ENCODE peak calls at places on chromosomes 7 and 10, in six cellular contexts. V is prostate gland; K is CD8-positive, alpha-beta memory T cell; S is RWPE1; M is OCI-LY7; L is left lung. W is an unnamed sample.

GRCh38 chr10:95266674-95267095 is 24.1 kb downstream of the PDLIM1 start:
- DNase-seq in M (peak; percentile 23), V (no peak), K (no peak), L (no peak), S (peak; percentile 97), W (no peak)

GRCh38 chr10:69716711-69717560 is 84.8 kb upstream of the COL13A1 start:
- DNase-seq in L (no peak), K (peak; percentile 19), V (peak; percentile 59), S (peak; percentile 84), M (peak; percentile 59), W (peak; percentile 66)

GRCh38 chr7:101622609-101623178 is 6.4 kb downstream of the MYL10 start:
- DNase-seq in M (no peak), K (no peak), V (no peak), L (no peak), S (no peak), W (no peak)

GRCh38 chr7:101733713-101734475 is 83.5 kb upstream of the CUX1 start:
- DNase-seq in S (no peak), M (no peak), L (peak; percentile 86), K (no peak), V (no peak), W (peak; percentile 53)

GRCh38 chr10:6314620-6315205 is 112.0 kb downstream of the PFKFB3 start:
- DNase-seq in K (no peak), S (no peak), V (no peak), M (no peak), L (no peak), W (peak; percentile 19)

GRCh38 chr10:3137958-3138726 is 34.4 kb downstream of the PITRM1 start:
- DNase-seq in L (no peak), K (no peak), S (no peak), V (no peak), M (no peak), W (no peak)

GRCh38 chr10:79292789-79293746 is 54.2 kb upstream of the PPIF start:
- DNase-seq in K (no peak), S (peak; percentile 36), V (no peak), L (peak; percentile 89), M (peak; percentile 40), W (no peak)

GRCh38 chr10:99203310-99203709 is 32.3 kb downstream of the HPSE2 start:
- DNase-seq in M (no peak), S (no peak), K (no peak), V (no peak), L (no peak), W (no peak)

GRCh38 chr7:27148776-27149641 is 1.4 kb upstream of the HOXA6 start:
- DNase-seq in L (peak; percentile 71), M (no peak), S (no peak), K (no peak), V (no peak), W (peak; percentile 57)

GRCh38 chr7:150721970-150722373 is 5.6 kb downstream of the GIMAP1 start:
- DNase-seq in L (no peak), K (no peak), V (no peak), S (no peak), M (no peak), W (no peak)

GRCh38 chr7:80481196-80481884 is 30.5 kb downstream of the GNAT3 start:
- DNase-seq in K (no peak), L (no peak), S (peak; percentile 46), V (no peak), M (no peak), W (no peak)

GRCh38 chr10:44921061-44921460 is 9.9 kb downstream of the TMEM72 start:
- DNase-seq in L (no peak), K (no peak), S (no peak), V (no peak), M (no peak), W (no peak)

GRCh38 chr7:79529896-79530235 is 76.4 kb upstream of the MAGI2 start:
- DNase-seq in V (no peak), L (no peak), S (no peak), M (no peak), K (no peak), W (no peak)

GRCh38 chr7:121305109-121305508 is 23.7 kb upstream of the WNT16 start:
- DNase-seq in S (no peak), M (no peak), V (no peak), K (no peak), L (no peak), W (no peak)

GRCh38 chr7:115015619-115016018 is 93.7 kb downstream of the MDFIC start:
- DNase-seq in M (no peak), V (no peak), S (no peak), L (no peak), K (no peak), W (peak; percentile 18)

GRCh38 chr10:116802876-116803275 is 46.4 kb upstream of the ENO4 start:
- DNase-seq in L (no peak), M (no peak), V (no peak), S (no peak), K (no peak), W (no peak)

GRCh38 chr7:121624922-121625321 is 228.8 kb upstream of the FAM3C start:
- DNase-seq in V (no peak), M (no peak), L (no peak), S (no peak), K (no peak), W (no peak)

GRCh38 chr7:96953676-96954513 is 51.5 kb upstream of the DLX6 start:
- DNase-seq in L (no peak), V (no peak), K (no peak), S (no peak), M (no peak), W (no peak)

GRCh38 chr7:25216837-25217236 is 11.4 kb downstream of the NPVF start:
- DNase-seq in M (peak; percentile 75), V (no peak), K (no peak), L (no peak), S (peak; percentile 25), W (no peak)

GRCh38 chr7:55145606-55146005 is 126.8 kb downstream of the EGFR start:
- DNase-seq in L (no peak), M (no peak), S (no peak), V (no peak), K (no peak), W (no peak)

GRCh38 chr7:55439627-55440026 is 74.5 kb downstream of the LANCL2 start:
- DNase-seq in K (no peak), L (peak; percentile 77), V (no peak), M (no peak), S (no peak), W (no peak)

GRCh38 chr10:118990326-118990725 is 39.2 kb upstream of the NANOS1 start:
- DNase-seq in S (no peak), V (no peak), L (no peak), M (no peak), K (no peak), W (no peak)

GRCh38 chr10:118992496-118992895 is 37.0 kb upstream of the NANOS1 start:
- DNase-seq in S (no peak), L (no peak), V (no peak), K (no peak), M (no peak), W (no peak)

GRCh38 chr10:118994321-118994720 is 35.2 kb upstream of the NANOS1 start:
- DNase-seq in V (no peak), M (no peak), K (no peak), L (no peak), S (no peak), W (no peak)

GRCh38 chr10:118993214-118993613 is 36.3 kb upstream of the NANOS1 start:
- DNase-seq in S (no peak), V (no peak), K (no peak), L (no peak), M (no peak), W (no peak)

GRCh38 chr10:118991326-118991725 is 38.2 kb upstream of the NANOS1 start:
- DNase-seq in K (no peak), M (no peak), S (no peak), L (no peak), V (no peak), W (no peak)
- H3K27ac ChIP-seq in K (no peak overlapping the region), M (no peak overlapping the region), S (no peak overlapping the region), L (no peak overlapping the region), V (no peak overlapping the region), W (no peak overlapping the region)

GRCh38 chr7:36387437-36388345 is 2.0 kb upstream of the ANLN start:
- DNase-seq in M (no peak), S (peak; percentile 17), V (no peak), K (no peak), L (no peak), W (no peak)

GRCh38 chr7:36388423-36388822 is 1.2 kb upstream of the ANLN start:
- DNase-seq in L (no peak), K (no peak), S (peak; percentile 29), V (no peak), M (no peak), W (no peak)

GRCh38 chr7:36391436-36392198 is 2.0 kb downstream of the ANLN start:
- DNase-seq in L (no peak), M (peak; percentile 40), K (peak; percentile 15), S (no peak), V (no peak), W (no peak)

GRCh38 chr7:36389371-36390198 is at the start of gene ANLN:
- DNase-seq in K (peak; percentile 82), M (peak; percentile 92), S (peak; percentile 98), V (peak; percentile 90), L (peak; percentile 99), W (peak; percentile 95)

GRCh38 chr7:36390199-36391090 is 783 bp downstream of the ANLN start:
- DNase-seq in V (peak; percentile 82), M (peak; percentile 63), K (peak; percentile 29), S (peak; percentile 93), L (peak; percentile 94), W (peak; percentile 85)
- H3K27ac ChIP-seq in V (peak overlapping the region; percentile 50), M (peak overlapping the region; percentile 82), K (peak overlapping the region; percentile 62), S (peak overlapping the region; percentile 97), L (peak overlapping the region; percentile 75), W (peak overlapping the region; percentile 88)

GRCh38 chr7:117672433-117672832 is 192.6 kb downstream of the CFTR start:
- DNase-seq in S (no peak), V (peak; percentile 41), L (no peak), K (no peak), M (no peak), W (no peak)

GRCh38 chr7:117674617-117675016 is 194.8 kb downstream of the CFTR start:
- DNase-seq in S (no peak), M (no peak), L (no peak), K (no peak), V (no peak), W (no peak)

GRCh38 chr7:117673839-117674238 is 194.0 kb downstream of the CFTR start:
- DNase-seq in L (no peak), K (no peak), V (peak; percentile 43), M (peak; percentile 3), S (no peak), W (no peak)

GRCh38 chr7:117675519-117676137 is 195.8 kb downstream of the CFTR start:
- DNase-seq in K (no peak), L (no peak), S (no peak), V (no peak), M (no peak), W (no peak)

DNA sequence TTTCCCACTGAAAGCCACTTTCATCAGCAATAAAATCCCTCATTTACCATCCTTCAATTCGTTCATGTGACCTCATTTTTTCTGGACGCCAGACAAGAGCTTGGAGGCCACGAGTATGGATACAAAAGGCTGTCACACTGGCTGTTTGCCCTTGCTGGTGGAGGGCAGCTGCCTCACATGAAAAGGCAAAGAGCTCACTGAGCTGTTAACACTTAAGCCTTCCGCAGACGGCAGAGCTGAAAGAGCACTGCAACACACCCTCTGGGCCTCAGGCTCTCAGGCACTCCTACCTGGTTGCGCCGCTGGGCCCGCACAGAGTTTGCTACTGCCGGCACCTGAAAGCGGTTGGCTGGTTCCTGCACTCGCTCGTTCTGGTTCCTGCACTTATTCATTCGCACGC is 193.5 kb downstream of the CFTR start:
- DNase-seq in L (peak; percentile 78), K (no peak), V (peak; percentile 54), S (no peak), M (no peak), W (peak; percentile 71)
- H3K27ac ChIP-seq in L (peak overlapping the region; percentile 63), K (no peak overlapping the region), V (peak overlapping the region; percentile 28), S (no peak overlapping the region), M (no peak overlapping the region), W (peak overlapping the region; percentile 73)

GRCh38 chr7:81632418-81632817 is 137.4 kb downstream of the HGF start:
- DNase-seq in K (no peak), M (no peak), S (peak; percentile 10), L (no peak), V (no peak), W (no peak)
- H3K27ac ChIP-seq in K (no peak overlapping the region), M (no peak overlapping the region), S (no peak overlapping the region), L (no peak overlapping the region), V (no peak overlapping the region), W (no peak overlapping the region)

W was measured in transverse colon.